ENCODE peak calls at places on chromosomes 11 and 22, in ten cellular contexts. S is T-helper 2 cell; W is progenitor cell of endocrine pancreas; Q is activated naive CD8-positive, alpha-beta T cell treated with anti-CD3 and anti-CD28 coated beads, Interleukin-2, amount 50 U/mL, for 24 hours; O is substantia nigra; D is AG08395; X is stimulated activated effector memory CD8-positive, alpha-beta T cell treated with anti-CD3 and anti-CD28 coated beads, Interleukin-12 subunit alpha, Interleukin-12 subunit beta, amount 100 ng/mL, for 72 hours; P is M059J; M is kidney; Y is left ventricle myocardium inferior. C is an unnamed sample.

GRCh38 chr11:1198766-1199688 is 23.8 kb upstream of the MUC5B start:
- DNase-seq in X (no peak), M (peak), W (peak), S (peak), P (no peak), O (no peak), Y (peak), D (no peak), Q (no peak), C (no peak)

GRCh38 chr11:64331569-64332371 is 8.2 kb upstream of the CCDC88B start:
- DNase-seq in D (peak), Y (peak), S (peak), O (no peak), X (peak), W (no peak), Q (peak), P (peak), M (peak), C (peak)

GRCh38 chr22:45948081-45948648 is 28.8 kb downstream of the WNT7B start:
- DNase-seq in P (no peak), S (no peak), D (no peak), X (no peak), Q (no peak), M (no peak), Y (no peak), W (no peak), O (no peak), C (no peak)

GRCh38 chr11:635945-636510 is 1.0 kb upstream of the DRD4 start:
- DNase-seq in P (no peak), O (no peak), D (no peak), Q (no peak), W (no peak), S (peak), M (no peak), Y (no peak), X (no peak), C (no peak)

GRCh38 chr22:35409783-35410662 is 10.1 kb downstream of the MCM5 start:
- DNase-seq in O (peak), Q (peak), M (no peak), W (no peak), D (no peak), P (no peak), S (no peak), Y (no peak), X (peak), C (no peak)

GRCh38 chr11:61747389-61748285 is 4.8 kb upstream of the MYRF start:
- DNase-seq in Q (peak), M (peak), P (peak), X (peak), Y (peak), S (no peak), W (peak), D (peak), O (peak), C (peak)

GRCh38 chr22:39518996-39519680 is 1.2 kb upstream of the ATF4 start:
- DNase-seq in M (peak), Y (no peak), D (peak), Q (peak), X (no peak), S (no peak), O (no peak), P (no peak), W (no peak), C (no peak)

GRCh38 chr22:24208012-24208749 is 26.9 kb downstream of the SUSD2 start:
- DNase-seq in S (no peak), D (peak), P (peak), X (no peak), W (no peak), Y (no peak), Q (no peak), M (no peak), O (no peak), C (peak)

GRCh38 chr22:17095538-17095937 is 10.7 kb downstream of the IL17RA start:
- DNase-seq in O (no peak), S (no peak), W (no peak), Q (no peak), X (no peak), D (no peak), Y (no peak), P (no peak), M (no peak), C (peak)

GRCh38 chr11:67373916-67374570 is 645 bp upstream of the CLCF1 start:
- DNase-seq in S (no peak), O (peak), M (peak), Q (peak), P (peak), Y (peak), D (peak), X (peak), W (peak), C (peak)

GRCh38 chr11:132187814-132188213 is 817.4 kb downstream of the NTM start:
- DNase-seq in M (no peak), D (peak), Y (no peak), P (no peak), S (no peak), W (no peak), X (no peak), O (no peak), Q (no peak), C (no peak)

C was measured in T47D.